ENCODE peak calls at places on chromosomes 5 and 9, in four cellular contexts. One of them, this sample, is unnamed.
A peak's percentile ranks its signal among the peaks of the same experiment; 100 is the strongest.

GRCh38 chr9:93674580-93675335 is 98.4 kb downstream of the PHF2 start:
- DNase-seq in T-helper 17 cell: peak; percentile 5
- DNase-seq in RPMI7951: no peak
- DNase-seq in HEK293T: no peak
- DNase-seq in this sample: no peak

GRCh38 chr5:173772407-173773059 is 115.6 kb upstream of the CPEB4 start:
- DNase-seq in T-helper 17 cell: no peak
- DNase-seq in RPMI7951: no peak
- DNase-seq in HEK293T: no peak
- DNase-seq in this sample: no peak

GRCh38 chr9:111298831-111299603 is 31.0 kb downstream of the OR2K2 start:
- DNase-seq in HEK293T: peak; percentile 45
- DNase-seq in RPMI7951: peak; percentile 74
- DNase-seq in T-helper 17 cell: no peak
- DNase-seq in this sample: no peak

GRCh38 chr5:9930156-9930555 is 300.0 kb upstream of the TAS2R1 start:
- DNase-seq in HEK293T: no peak
- DNase-seq in T-helper 17 cell: no peak
- DNase-seq in RPMI7951: no peak
- DNase-seq in this sample: no peak

GRCh38 chr5:104513194-104513602 is 950.6 kb upstream of the NUDT12 start:
- DNase-seq in RPMI7951: no peak
- DNase-seq in T-helper 17 cell: no peak
- DNase-seq in HEK293T: no peak
- DNase-seq in this sample: no peak

GRCh38 chr5:157548513-157549282 is 26.9 kb downstream of the ADAM19 start:
- DNase-seq in HEK293T: no peak
- DNase-seq in RPMI7951: peak; percentile 86
- DNase-seq in T-helper 17 cell: no peak
- DNase-seq in this sample: peak; percentile 89

GRCh38 chr9:34216325-34216724 is 37.5 kb downstream of the UBAP1 start:
- DNase-seq in HEK293T: no peak
- DNase-seq in RPMI7951: no peak
- DNase-seq in T-helper 17 cell: no peak
- DNase-seq in this sample: no peak

GRCh38 chr5:108148715-108149139 is 233.2 kb downstream of the FBXL17 start:
- DNase-seq in T-helper 17 cell: no peak
- DNase-seq in HEK293T: peak; percentile 25
- DNase-seq in RPMI7951: peak; percentile 3
- DNase-seq in this sample: no peak

GRCh38 chr9:79312686-79313421 is 258.9 kb upstream of the TLE4 start:
- DNase-seq in RPMI7951: no peak
- DNase-seq in HEK293T: no peak
- DNase-seq in T-helper 17 cell: no peak
- DNase-seq in this sample: no peak

GRCh38 chr5:17238521-17239041 is 21.1 kb downstream of the BASP1 start:
- DNase-seq in HEK293T: no peak
- DNase-seq in T-helper 17 cell: no peak
- DNase-seq in RPMI7951: peak; percentile 48
- DNase-seq in this sample: no peak

GRCh38 chr9:25442517-25442916 is 235.7 kb downstream of the TUSC1 start:
- DNase-seq in T-helper 17 cell: no peak
- DNase-seq in RPMI7951: no peak
- DNase-seq in HEK293T: no peak
- DNase-seq in this sample: no peak

GRCh38 chr5:33370135-33370472 is 70.7 kb upstream of the TARS1 start:
- DNase-seq in RPMI7951: peak; percentile 86
- DNase-seq in HEK293T: no peak
- DNase-seq in T-helper 17 cell: no peak
- DNase-seq in this sample: no peak

GRCh38 chr5:97094579-97095317 is 47.7 kb downstream of the LIX1 start:
- DNase-seq in HEK293T: no peak
- DNase-seq in T-helper 17 cell: no peak
- DNase-seq in RPMI7951: peak; percentile 9
- DNase-seq in this sample: no peak

GRCh38 chr5:81755320-81755719 is 4.4 kb upstream of the SSBP2 start:
- DNase-seq in T-helper 17 cell: no peak
- DNase-seq in HEK293T: no peak
- DNase-seq in RPMI7951: peak; percentile 76
- DNase-seq in this sample: no peak

GRCh38 chr5:34833991-34834793 is 4.8 kb upstream of the TTC23L start:
- DNase-seq in HEK293T: no peak
- DNase-seq in T-helper 17 cell: no peak
- DNase-seq in RPMI7951: no peak
- DNase-seq in this sample: no peak

GRCh38 chr5:76083555-76084495 is 642 bp downstream of the SV2C start:
- DNase-seq in RPMI7951: no peak
- DNase-seq in HEK293T: peak; percentile 33
- DNase-seq in T-helper 17 cell: no peak
- DNase-seq in this sample: peak; percentile 13

GRCh38 chr5:149153193-149153750 is 12.0 kb downstream of the ABLIM3 start:
- DNase-seq in T-helper 17 cell: no peak
- DNase-seq in HEK293T: no peak
- DNase-seq in RPMI7951: no peak
- DNase-seq in this sample: no peak

GRCh38 chr9:111356567-111357244 is 26.7 kb upstream of the OR2K2 start:
- DNase-seq in RPMI7951: peak; percentile 96
- DNase-seq in T-helper 17 cell: no peak
- DNase-seq in HEK293T: no peak
- DNase-seq in this sample: no peak